ENCODE peak calls at places on chromosomes 2 and 18, in seven cellular contexts. One of them, this sample, is unnamed.

GRCh38 chr2:48312126-48312525 is 217.8 kb upstream of the STON1 start:
- DNase-seq in left kidney: no peak
- DNase-seq in IMR-90: no peak
- DNase-seq in NCI-H2171 treated with DMSO at 0.1 percent for 48 hours: no peak
- DNase-seq in adrenal gland: no peak
- DNase-seq in activated CD8-positive, alpha-beta memory T cell treated with anti-CD3 and anti-CD28 coated beads, Interleukin-2, amount 50 U/mL, for 48 hours: no peak
- DNase-seq in left ventricle myocardium inferior: no peak
- DNase-seq in this sample: peak; percentile 89

GRCh38 chr2:228548230-228548629 is 366.7 kb upstream of the SPHKAP start:
- DNase-seq in left kidney: no peak
- DNase-seq in IMR-90: peak; percentile 41
- DNase-seq in NCI-H2171 treated with DMSO at 0.1 percent for 48 hours: no peak
- DNase-seq in adrenal gland: no peak
- DNase-seq in activated CD8-positive, alpha-beta memory T cell treated with anti-CD3 and anti-CD28 coated beads, Interleukin-2, amount 50 U/mL, for 48 hours: no peak
- DNase-seq in left ventricle myocardium inferior: no peak
- DNase-seq in this sample: no peak

GRCh38 chr2:105443610-105444598 is 45.1 kb upstream of the FHL2 start:
- DNase-seq in left kidney: no peak
- DNase-seq in IMR-90: peak; percentile 50
- DNase-seq in NCI-H2171 treated with DMSO at 0.1 percent for 48 hours: no peak
- DNase-seq in adrenal gland: no peak
- DNase-seq in activated CD8-positive, alpha-beta memory T cell treated with anti-CD3 and anti-CD28 coated beads, Interleukin-2, amount 50 U/mL, for 48 hours: no peak
- DNase-seq in left ventricle myocardium inferior: no peak
- DNase-seq in this sample: peak; percentile 80

GRCh38 chr18:73232933-73233332 is 365.1 kb upstream of the NETO1 start:
- DNase-seq in left kidney: no peak
- DNase-seq in IMR-90: no peak
- DNase-seq in NCI-H2171 treated with DMSO at 0.1 percent for 48 hours: no peak
- DNase-seq in adrenal gland: no peak
- DNase-seq in activated CD8-positive, alpha-beta memory T cell treated with anti-CD3 and anti-CD28 coated beads, Interleukin-2, amount 50 U/mL, for 48 hours: no peak
- DNase-seq in left ventricle myocardium inferior: no peak
- DNase-seq in this sample: no peak

GRCh38 chr18:5824370-5824984 is 70.8 kb downstream of the TMEM200C start:
- DNase-seq in left kidney: no peak
- DNase-seq in IMR-90: no peak
- DNase-seq in NCI-H2171 treated with DMSO at 0.1 percent for 48 hours: no peak
- DNase-seq in adrenal gland: no peak
- DNase-seq in activated CD8-positive, alpha-beta memory T cell treated with anti-CD3 and anti-CD28 coated beads, Interleukin-2, amount 50 U/mL, for 48 hours: no peak
- DNase-seq in left ventricle myocardium inferior: no peak
- DNase-seq in this sample: no peak

GRCh38 chr2:110682872-110683271 is 5.0 kb upstream of the BUB1 start:
- DNase-seq in left kidney: no peak
- DNase-seq in IMR-90: no peak
- DNase-seq in NCI-H2171 treated with DMSO at 0.1 percent for 48 hours: no peak
- DNase-seq in adrenal gland: no peak
- DNase-seq in activated CD8-positive, alpha-beta memory T cell treated with anti-CD3 and anti-CD28 coated beads, Interleukin-2, amount 50 U/mL, for 48 hours: no peak
- DNase-seq in left ventricle myocardium inferior: no peak
- DNase-seq in this sample: no peak

GRCh38 chr2:152730591-152731333 is 12.3 kb downstream of the ARL6IP6 start:
- DNase-seq in left kidney: no peak
- DNase-seq in IMR-90: no peak
- DNase-seq in NCI-H2171 treated with DMSO at 0.1 percent for 48 hours: no peak
- DNase-seq in adrenal gland: no peak
- DNase-seq in activated CD8-positive, alpha-beta memory T cell treated with anti-CD3 and anti-CD28 coated beads, Interleukin-2, amount 50 U/mL, for 48 hours: no peak
- DNase-seq in left ventricle myocardium inferior: no peak
- DNase-seq in this sample: peak; percentile 66

GRCh38 chr2:42421601-42422252 is 60.7 kb upstream of the COX7A2L start:
- DNase-seq in left kidney: no peak
- DNase-seq in IMR-90: peak; percentile 10
- DNase-seq in NCI-H2171 treated with DMSO at 0.1 percent for 48 hours: no peak
- DNase-seq in adrenal gland: no peak
- DNase-seq in activated CD8-positive, alpha-beta memory T cell treated with anti-CD3 and anti-CD28 coated beads, Interleukin-2, amount 50 U/mL, for 48 hours: no peak
- DNase-seq in left ventricle myocardium inferior: no peak
- DNase-seq in this sample: no peak

GRCh38 chr2:217625475-217626245 is 377.1 kb downstream of the TNS1 start:
- DNase-seq in left kidney: peak; percentile 56
- DNase-seq in IMR-90: peak; percentile 69
- DNase-seq in NCI-H2171 treated with DMSO at 0.1 percent for 48 hours: no peak
- DNase-seq in adrenal gland: no peak
- DNase-seq in activated CD8-positive, alpha-beta memory T cell treated with anti-CD3 and anti-CD28 coated beads, Interleukin-2, amount 50 U/mL, for 48 hours: no peak
- DNase-seq in left ventricle myocardium inferior: no peak
- DNase-seq in this sample: no peak

GRCh38 chr18:62728254-62728653 is 12.9 kb downstream of the PHLPP1 start:
- DNase-seq in left kidney: no peak
- DNase-seq in IMR-90: no peak
- DNase-seq in NCI-H2171 treated with DMSO at 0.1 percent for 48 hours: peak; percentile 49
- DNase-seq in adrenal gland: no peak
- DNase-seq in activated CD8-positive, alpha-beta memory T cell treated with anti-CD3 and anti-CD28 coated beads, Interleukin-2, amount 50 U/mL, for 48 hours: no peak
- DNase-seq in left ventricle myocardium inferior: no peak
- DNase-seq in this sample: no peak

GRCh38 chr2:25808006-25808383 is 70.3 kb downstream of the ASXL2 start:
- DNase-seq in left kidney: no peak
- DNase-seq in IMR-90: peak; percentile 65
- DNase-seq in NCI-H2171 treated with DMSO at 0.1 percent for 48 hours: no peak
- DNase-seq in adrenal gland: no peak
- DNase-seq in activated CD8-positive, alpha-beta memory T cell treated with anti-CD3 and anti-CD28 coated beads, Interleukin-2, amount 50 U/mL, for 48 hours: no peak
- DNase-seq in left ventricle myocardium inferior: no peak
- DNase-seq in this sample: no peak

This sample was measured in trophoblast cell.